ENCODE peak calls at places on chromosome 21, in seven cellular contexts. One of them, this sample, is unnamed.

GRCh38 chr21:44898851-44899767 is 21.6 kb downstream of the ITGB2 start:
- DNase-seq in mucosa of descending colon: no peak
- DNase-seq in MM.1S: no peak
- DNase-seq in lower leg skin: no peak
- DNase-seq in dorsolateral prefrontal cortex: no peak
- DNase-seq in AG10803: no peak
- DNase-seq in AG04450: no peak
- DNase-seq in this sample: no peak

GRCh38 chr21:42062543-42063022 is 8.5 kb upstream of the UMODL1 start:
- DNase-seq in MM.1S: peak
- DNase-seq in AG04450: no peak
- DNase-seq in lower leg skin: peak
- DNase-seq in mucosa of descending colon: peak
- DNase-seq in AG10803: no peak
- DNase-seq in dorsolateral prefrontal cortex: no peak
- DNase-seq in this sample: peak

GRCh38 chr21:27703806-27704205 is 736.9 kb upstream of the ADAMTS5 start:
- DNase-seq in mucosa of descending colon: no peak
- DNase-seq in lower leg skin: no peak
- DNase-seq in dorsolateral prefrontal cortex: no peak
- DNase-seq in AG10803: peak
- DNase-seq in MM.1S: no peak
- DNase-seq in AG04450: no peak
- DNase-seq in this sample: no peak

GRCh38 chr21:40925481-40925880 is 78.5 kb upstream of the DSCAM start:
- DNase-seq in AG10803: no peak
- DNase-seq in dorsolateral prefrontal cortex: no peak
- DNase-seq in lower leg skin: no peak
- DNase-seq in AG04450: no peak
- DNase-seq in MM.1S: no peak
- DNase-seq in mucosa of descending colon: no peak
- DNase-seq in this sample: no peak

GRCh38 chr21:45258476-45258875 is 29.2 kb downstream of the POFUT2 start:
- DNase-seq in AG10803: peak
- DNase-seq in dorsolateral prefrontal cortex: no peak
- DNase-seq in MM.1S: no peak
- DNase-seq in AG04450: no peak
- DNase-seq in mucosa of descending colon: no peak
- DNase-seq in lower leg skin: peak
- DNase-seq in this sample: no peak

GRCh38 chr21:42569732-42570301 is 56.2 kb downstream of the SLC37A1 start:
- DNase-seq in lower leg skin: peak
- DNase-seq in MM.1S: no peak
- DNase-seq in AG10803: no peak
- DNase-seq in mucosa of descending colon: peak
- DNase-seq in dorsolateral prefrontal cortex: peak
- DNase-seq in AG04450: no peak
- DNase-seq in this sample: no peak

GRCh38 chr21:45309069-45309521 is 21.4 kb upstream of the POFUT2 start:
- DNase-seq in mucosa of descending colon: peak
- DNase-seq in dorsolateral prefrontal cortex: no peak
- DNase-seq in AG10803: peak
- DNase-seq in lower leg skin: no peak
- DNase-seq in AG04450: no peak
- DNase-seq in MM.1S: peak
- DNase-seq in this sample: no peak

GRCh38 chr21:43767498-43767979 is 8.6 kb downstream of the CSTB start:
- DNase-seq in AG10803: no peak
- DNase-seq in dorsolateral prefrontal cortex: no peak
- DNase-seq in MM.1S: no peak
- DNase-seq in AG04450: no peak
- DNase-seq in lower leg skin: no peak
- DNase-seq in mucosa of descending colon: no peak
- DNase-seq in this sample: no peak

GRCh38 chr21:45029298-45029967 is 44.9 kb upstream of the ADARB1 start:
- DNase-seq in mucosa of descending colon: no peak
- DNase-seq in dorsolateral prefrontal cortex: no peak
- DNase-seq in AG04450: no peak
- DNase-seq in MM.1S: no peak
- DNase-seq in AG10803: peak
- DNase-seq in lower leg skin: peak
- DNase-seq in this sample: no peak

GRCh38 chr21:16420086-16420724 is 690.4 kb downstream of the USP25 start:
- DNase-seq in MM.1S: no peak
- DNase-seq in lower leg skin: no peak
- DNase-seq in mucosa of descending colon: no peak
- DNase-seq in dorsolateral prefrontal cortex: peak
- DNase-seq in AG04450: no peak
- DNase-seq in AG10803: peak
- DNase-seq in this sample: no peak

GRCh38 chr21:46492851-46493250 is 34.2 kb downstream of the DIP2A start:
- DNase-seq in mucosa of descending colon: no peak
- DNase-seq in dorsolateral prefrontal cortex: no peak
- DNase-seq in AG04450: no peak
- DNase-seq in AG10803: no peak
- DNase-seq in lower leg skin: no peak
- DNase-seq in MM.1S: no peak
- DNase-seq in this sample: no peak
- TF ChIP-seq CTCF in mucosa of descending colon: no peak
- TF ChIP-seq CTCF in dorsolateral prefrontal cortex: no peak
- TF ChIP-seq CTCF in AG04450: no peak
- TF ChIP-seq CTCF in AG10803: no peak
- TF ChIP-seq CTCF in lower leg skin: no peak
- TF ChIP-seq CTCF in MM.1S: no peak
- TF ChIP-seq CTCF in this sample: no peak

GRCh38 chr21:38910390-38911008 is 104.8 kb downstream of the ETS2 start:
- DNase-seq in MM.1S: no peak
- DNase-seq in AG10803: no peak
- DNase-seq in lower leg skin: no peak
- DNase-seq in mucosa of descending colon: peak
- DNase-seq in AG04450: no peak
- DNase-seq in dorsolateral prefrontal cortex: no peak
- DNase-seq in this sample: no peak
- TF ChIP-seq CTCF in MM.1S: no peak
- TF ChIP-seq CTCF in AG10803: no peak
- TF ChIP-seq CTCF in lower leg skin: no peak
- TF ChIP-seq CTCF in mucosa of descending colon: no peak
- TF ChIP-seq CTCF in AG04450: no peak
- TF ChIP-seq CTCF in dorsolateral prefrontal cortex: no peak
- TF ChIP-seq CTCF in this sample: no peak

GRCh38 chr21:17903029-17903806 is 84.1 kb upstream of the C21orf91 start:
- DNase-seq in dorsolateral prefrontal cortex: no peak
- DNase-seq in lower leg skin: no peak
- DNase-seq in AG04450: peak
- DNase-seq in mucosa of descending colon: no peak
- DNase-seq in AG10803: peak
- DNase-seq in MM.1S: peak
- DNase-seq in this sample: peak
- TF ChIP-seq CTCF in dorsolateral prefrontal cortex: peak
- TF ChIP-seq CTCF in lower leg skin: no peak
- TF ChIP-seq CTCF in AG04450: peak
- TF ChIP-seq CTCF in mucosa of descending colon: no peak
- TF ChIP-seq CTCF in AG10803: peak
- TF ChIP-seq CTCF in MM.1S: peak
- TF ChIP-seq CTCF in this sample: peak

GRCh38 chr21:31213787-31214186 is 130.3 kb downstream of the TIAM1 start:
- DNase-seq in MM.1S: no peak
- DNase-seq in AG04450: no peak
- DNase-seq in mucosa of descending colon: no peak
- DNase-seq in dorsolateral prefrontal cortex: no peak
- DNase-seq in lower leg skin: no peak
- DNase-seq in AG10803: peak
- DNase-seq in this sample: no peak
- TF ChIP-seq CTCF in MM.1S: peak
- TF ChIP-seq CTCF in AG04450: peak
- TF ChIP-seq CTCF in mucosa of descending colon: no peak
- TF ChIP-seq CTCF in dorsolateral prefrontal cortex: no peak
- TF ChIP-seq CTCF in lower leg skin: no peak
- TF ChIP-seq CTCF in AG10803: peak
- TF ChIP-seq CTCF in this sample: no peak

DNA sequence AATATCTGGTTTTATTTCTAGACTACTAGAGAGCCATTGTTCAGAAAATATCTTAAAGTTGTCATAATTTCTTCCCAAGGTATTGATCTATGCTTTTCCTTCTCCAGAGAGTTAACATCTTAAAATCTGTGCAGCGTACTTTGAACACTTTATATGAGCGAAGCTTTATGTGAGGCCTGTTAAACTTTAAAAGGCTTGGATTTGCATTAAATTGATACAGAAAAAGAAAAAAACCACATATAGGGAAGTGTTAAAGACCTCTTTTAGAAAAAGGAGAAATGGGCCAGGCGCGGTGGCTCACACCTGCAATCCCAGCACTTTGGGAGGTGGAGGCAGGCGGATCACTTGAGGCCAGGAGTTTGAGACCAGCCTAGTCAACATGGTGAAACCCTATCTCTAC is 59.2 kb upstream of the MORC3 start:
- DNase-seq in mucosa of descending colon: no peak
- DNase-seq in AG04450: no peak
- DNase-seq in MM.1S: no peak
- DNase-seq in lower leg skin: no peak
- DNase-seq in dorsolateral prefrontal cortex: no peak
- DNase-seq in AG10803: no peak
- DNase-seq in this sample: no peak
- TF ChIP-seq CTCF in mucosa of descending colon: no peak
- TF ChIP-seq CTCF in AG04450: no peak
- TF ChIP-seq CTCF in MM.1S: no peak
- TF ChIP-seq CTCF in lower leg skin: no peak
- TF ChIP-seq CTCF in dorsolateral prefrontal cortex: no peak
- TF ChIP-seq CTCF in AG10803: no peak
- TF ChIP-seq CTCF in this sample: no peak

DNA sequence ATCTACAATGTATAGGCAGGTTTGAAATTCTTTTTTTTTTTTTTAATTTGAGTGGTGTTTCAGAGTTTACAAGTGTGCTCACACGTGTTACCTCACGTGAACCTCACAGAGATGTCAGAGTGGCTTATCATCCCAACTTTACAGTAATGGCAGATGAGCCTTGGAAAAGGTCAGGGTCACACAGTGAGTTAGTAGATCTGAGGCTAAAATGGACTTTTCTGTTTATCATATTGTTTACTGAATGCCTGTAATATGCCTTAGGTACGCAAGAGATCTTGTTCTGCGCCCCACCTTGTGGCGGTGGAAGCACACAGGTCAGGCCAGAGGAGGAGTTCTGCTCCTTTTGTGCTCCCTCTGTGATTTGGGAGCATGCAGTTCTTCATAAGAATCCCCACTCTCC is 80.0 kb downstream of the DYRK1A start:
- DNase-seq in mucosa of descending colon: no peak
- DNase-seq in AG04450: no peak
- DNase-seq in lower leg skin: no peak
- DNase-seq in MM.1S: no peak
- DNase-seq in dorsolateral prefrontal cortex: no peak
- DNase-seq in AG10803: no peak
- DNase-seq in this sample: no peak
- TF ChIP-seq CTCF in mucosa of descending colon: no peak
- TF ChIP-seq CTCF in AG04450: no peak
- TF ChIP-seq CTCF in lower leg skin: no peak
- TF ChIP-seq CTCF in MM.1S: no peak
- TF ChIP-seq CTCF in dorsolateral prefrontal cortex: no peak
- TF ChIP-seq CTCF in AG10803: no peak
- TF ChIP-seq CTCF in this sample: peak

GRCh38 chr21:34635307-34635706 is 20.4 kb upstream of the RCAN1 start:
- DNase-seq in MM.1S: no peak
- DNase-seq in AG04450: no peak
- DNase-seq in AG10803: no peak
- DNase-seq in lower leg skin: peak
- DNase-seq in dorsolateral prefrontal cortex: no peak
- DNase-seq in mucosa of descending colon: no peak
- DNase-seq in this sample: no peak

GRCh38 chr21:34639882-34640788 is 25.2 kb upstream of the RCAN1 start:
- DNase-seq in dorsolateral prefrontal cortex: no peak
- DNase-seq in AG10803: no peak
- DNase-seq in lower leg skin: peak
- DNase-seq in MM.1S: peak
- DNase-seq in mucosa of descending colon: no peak
- DNase-seq in AG04450: no peak
- DNase-seq in this sample: peak

GRCh38 chr21:34639250-34639649 is 24.3 kb upstream of the RCAN1 start:
- DNase-seq in AG04450: no peak
- DNase-seq in mucosa of descending colon: no peak
- DNase-seq in dorsolateral prefrontal cortex: no peak
- DNase-seq in MM.1S: no peak
- DNase-seq in lower leg skin: peak
- DNase-seq in AG10803: no peak
- DNase-seq in this sample: no peak

GRCh38 chr21:34640858-34641257 is 25.9 kb upstream of the RCAN1 start:
- DNase-seq in MM.1S: no peak
- DNase-seq in lower leg skin: no peak
- DNase-seq in dorsolateral prefrontal cortex: no peak
- DNase-seq in AG10803: peak
- DNase-seq in AG04450: peak
- DNase-seq in mucosa of descending colon: no peak
- DNase-seq in this sample: no peak

GRCh38 chr21:34636961-34637360 is 22.0 kb upstream of the RCAN1 start:
- DNase-seq in lower leg skin: peak
- DNase-seq in AG04450: no peak
- DNase-seq in dorsolateral prefrontal cortex: no peak
- DNase-seq in MM.1S: no peak
- DNase-seq in mucosa of descending colon: no peak
- DNase-seq in AG10803: no peak
- DNase-seq in this sample: no peak
- TF ChIP-seq CTCF in lower leg skin: no peak
- TF ChIP-seq CTCF in AG04450: no peak
- TF ChIP-seq CTCF in dorsolateral prefrontal cortex: no peak
- TF ChIP-seq CTCF in MM.1S: no peak
- TF ChIP-seq CTCF in mucosa of descending colon: no peak
- TF ChIP-seq CTCF in AG10803: no peak
- TF ChIP-seq CTCF in this sample: no peak

DNA sequence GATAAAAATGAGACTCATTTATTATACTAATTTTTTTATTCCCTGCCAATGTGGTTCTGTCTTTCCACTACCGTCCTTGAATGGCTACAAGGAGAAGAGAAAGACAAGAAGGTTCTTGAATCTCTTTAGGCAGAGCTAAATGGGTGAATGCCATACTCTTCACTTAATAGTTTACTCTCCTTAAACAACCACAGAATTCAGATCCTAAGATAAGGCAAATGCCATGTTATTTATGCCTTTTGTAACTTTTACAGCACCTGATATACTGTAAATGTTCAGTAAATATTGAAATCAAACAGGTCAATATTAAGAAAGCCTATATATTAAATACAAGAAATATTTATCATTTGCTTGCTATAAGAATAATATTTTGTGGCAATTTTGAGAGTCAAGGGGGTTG is 58.4 kb downstream of the IGSF5 start:
- DNase-seq in mucosa of descending colon: no peak
- DNase-seq in AG10803: no peak
- DNase-seq in AG04450: no peak
- DNase-seq in MM.1S: no peak
- DNase-seq in dorsolateral prefrontal cortex: no peak
- DNase-seq in lower leg skin: no peak
- DNase-seq in this sample: no peak
- TF ChIP-seq CTCF in mucosa of descending colon: no peak
- TF ChIP-seq CTCF in AG10803: no peak
- TF ChIP-seq CTCF in AG04450: no peak
- TF ChIP-seq CTCF in MM.1S: no peak
- TF ChIP-seq CTCF in dorsolateral prefrontal cortex: no peak
- TF ChIP-seq CTCF in lower leg skin: no peak
- TF ChIP-seq CTCF in this sample: no peak

This sample was measured in GM13977.